ENCODE peak calls at places on chromosomes 7 and 10, in six cellular contexts. H is HepG2, U is A549, Q is GM12878, G is K562, N is endothelial cell of umbilical vein. R is an unnamed sample.
A peak's percentile ranks its signal among the peaks of the same experiment; 100 is the strongest.

GRCh38 chr10:117221156-117221711 is 19.7 kb upstream of the SLC18A2 start:
- DNase-seq in N (no peak), Q (no peak), H (peak; percentile 12), G (no peak), U (peak; percentile 87), R (peak; percentile 24)

GRCh38 chr10:34866848-34867247 is 51.8 kb upstream of the PARD3 start:
- DNase-seq in G (no peak), Q (no peak), N (no peak), U (no peak), H (no peak), R (peak; percentile 41)

GRCh38 chr7:1698221-1698620 is 28.1 kb downstream of the ELFN1 start:
- DNase-seq in Q (no peak), N (no peak), G (no peak), U (no peak), H (no peak), R (no peak)

GRCh38 chr7:18177815-18178660 is 150.4 kb upstream of the PRPS1L1 start:
- DNase-seq in H (peak; percentile 48), U (peak; percentile 68), Q (peak; percentile 53), G (peak; percentile 88), N (no peak), R (peak; percentile 92)

GRCh38 chr7:50355817-50356178 is 51.3 kb downstream of the IKZF1 start:
- DNase-seq in G (peak; percentile 93), Q (no peak), U (no peak), N (no peak), H (no peak), R (peak; percentile 49)

GRCh38 chr10:131222986-131223385 is 88.5 kb downstream of the TCERG1L start:
- DNase-seq in H (no peak), N (no peak), U (no peak), G (no peak), Q (no peak), R (no peak)

GRCh38 chr7:29976265-29976664 is 13.3 kb downstream of the SCRN1 start:
- DNase-seq in U (no peak), Q (no peak), N (no peak), G (no peak), H (no peak), R (no peak)

GRCh38 chr7:78260826-78261225 is 462.3 kb downstream of the PHTF2 start:
- DNase-seq in G (no peak), N (no peak), Q (no peak), H (no peak), U (no peak), R (no peak)

GRCh38 chr10:52752801-52753437 is 19.7 kb downstream of the MBL2 start:
- DNase-seq in G (no peak), Q (no peak), U (no peak), H (no peak), N (no peak), R (peak; percentile 27)

GRCh38 chr10:43196131-43196980 is 58.1 kb downstream of the CSGALNACT2 start:
- DNase-seq in U (no peak), G (no peak), H (no peak), N (no peak), Q (no peak), R (no peak)

GRCh38 chr10:61606971-61607907 is 55.5 kb upstream of the CABCOCO1 start:
- DNase-seq in N (peak; percentile 19), Q (no peak), U (peak; percentile 35), G (peak; percentile 32), H (peak; percentile 14), R (peak; percentile 14)

GRCh38 chr10:33262871-33263270 is 71.6 kb downstream of the NRP1 start:
- DNase-seq in U (no peak), Q (no peak), G (no peak), N (no peak), H (no peak), R (no peak)

GRCh38 chr7:97179454-97180104 is 62.1 kb downstream of the SDHAF3 start:
- DNase-seq in G (peak; percentile 80), N (peak; percentile 56), H (peak; percentile 70), Q (peak; percentile 8), U (peak; percentile 66), R (peak; percentile 76)

GRCh38 chr10:75605096-75605495 is 173.7 kb downstream of the LRMDA start:
- DNase-seq in U (no peak), H (no peak), Q (no peak), N (no peak), G (no peak), R (no peak)

DNA sequence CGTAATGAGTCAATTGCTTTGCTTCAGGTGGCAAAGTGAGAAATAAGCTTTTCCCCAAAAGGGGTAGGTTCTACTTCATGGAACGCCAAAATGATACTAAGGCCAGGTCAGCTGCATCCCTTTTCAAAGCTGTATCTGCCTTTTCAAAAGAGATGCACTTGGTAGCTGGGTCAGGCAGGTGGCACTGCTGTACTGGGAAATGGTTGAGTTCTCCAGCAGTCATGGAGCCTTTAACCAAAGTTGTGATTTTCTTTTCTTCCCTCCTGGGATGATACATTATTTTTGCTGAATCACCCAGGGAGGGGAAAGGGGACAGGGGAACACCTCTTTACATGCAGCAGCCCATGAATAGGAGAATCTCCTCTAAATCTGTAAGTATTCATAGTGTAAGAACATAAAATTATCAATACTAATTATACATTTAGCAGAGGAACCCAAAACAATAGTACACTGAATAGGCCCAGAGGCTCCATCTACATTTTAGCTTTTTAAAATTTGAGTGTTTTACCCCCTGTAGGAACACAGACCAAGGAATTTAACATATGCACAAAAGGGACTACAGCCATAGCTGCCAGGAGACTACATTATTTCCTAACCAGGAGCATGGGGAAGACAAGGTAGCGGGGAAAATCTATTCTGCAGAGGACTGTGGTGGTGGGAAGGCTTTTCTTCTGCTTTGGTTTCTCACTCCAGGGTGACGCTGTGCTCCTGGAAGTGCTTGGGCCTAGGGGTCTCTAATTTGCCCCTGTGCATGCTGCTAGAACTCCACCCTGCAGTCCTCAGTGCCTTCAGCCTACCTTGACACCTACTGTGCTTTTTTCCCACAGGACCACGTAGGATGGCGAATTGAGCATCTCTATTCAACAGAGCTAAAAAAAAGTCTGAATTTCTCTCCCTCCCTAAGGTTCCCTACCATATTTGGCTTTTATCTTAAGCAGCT is 6.4 kb upstream of the GPR22 start:
- DNase-seq in G (peak; percentile 77), Q (peak; percentile 19), N (peak; percentile 67), H (peak; percentile 52), U (peak; percentile 71), R (peak; percentile 58)
- TF ChIP-seq MYC in G (no peak), Q (no peak), N (no peak), H (no peak), U (no peak), R (no peak)

GRCh38 chr10:97648557-97649404 is 8.3 kb downstream of the PI4K2A start:
- DNase-seq in H (peak; percentile 68), Q (peak; percentile 47), G (peak; percentile 81), U (peak; percentile 87), N (peak; percentile 89), R (peak; percentile 48)
- TF ChIP-seq MAX in H (no peak), Q (peak; percentile 45), G (no peak), U (peak; percentile 71), N (no peak), R (no peak)

DNA sequence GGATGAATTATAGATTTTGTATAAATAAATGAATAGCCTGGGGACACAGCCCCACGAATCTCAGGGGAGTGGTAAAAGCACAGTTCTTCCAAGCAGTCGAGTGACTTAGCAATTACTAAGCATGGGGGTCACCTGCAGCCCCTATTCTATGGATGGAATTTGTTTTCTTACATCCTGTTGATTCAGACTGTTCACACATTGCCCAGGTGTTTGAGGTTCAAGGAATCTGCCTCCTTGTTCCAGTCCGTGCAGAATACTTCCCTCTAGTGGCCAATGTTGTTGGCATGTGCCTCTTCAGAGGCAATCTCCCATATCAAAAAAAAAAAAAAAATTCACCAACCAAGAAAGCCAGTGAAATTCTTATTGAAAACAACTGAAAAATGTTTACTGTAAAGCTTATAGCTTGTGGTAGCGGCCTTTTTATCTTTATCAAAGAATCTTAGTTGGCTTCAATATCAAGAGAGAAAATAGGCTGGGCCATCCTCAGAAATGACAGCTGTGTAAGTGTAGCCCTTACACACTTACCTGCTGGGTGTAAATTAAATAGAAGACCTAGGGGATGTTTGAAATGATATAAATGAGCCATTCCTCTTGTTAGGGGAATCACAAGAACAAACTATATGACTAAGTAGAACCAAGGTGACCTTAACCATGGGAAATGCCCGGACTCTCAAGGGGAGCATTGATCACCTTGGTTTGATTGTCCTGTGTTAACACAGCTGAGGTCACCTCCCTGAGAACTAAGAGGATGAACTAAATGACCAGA is 7.8 kb downstream of the LIPM start:
- DNase-seq in Q (no peak), H (peak; percentile 20), G (peak; percentile 22), N (peak; percentile 64), U (peak; percentile 79), R (peak; percentile 68)
- TF ChIP-seq MYC in Q (no peak), H (no peak), G (no peak), N (no peak), U (no peak), R (no peak)

GRCh38 chr10:11512596-11512995 is 98.9 kb downstream of the USP6NL start:
- DNase-seq in G (no peak), U (no peak), Q (no peak), H (no peak), N (no peak), R (no peak)
- TF ChIP-seq MAX in G (no peak), U (no peak), Q (no peak), H (no peak), N (no peak), R (no peak)